ENCODE peak calls at places on chromosomes 6 and 20, in seven cellular contexts. One of them, this sample, is unnamed. For H3K36me3 and H3K4me1, the result is how much of the 10 kb centered on the place peaks cover.

GRCh38 chr20:24590193-24590982 is 121.0 kb downstream of the SYNDIG1 start:
- DNase-seq in right lobe of liver: no peak
- DNase-seq in MM.1S: no peak
- DNase-seq in neural progenitor cell: no peak
- DNase-seq in heart right ventricle: no peak
- DNase-seq in effector memory CD4-positive, alpha-beta T cell: no peak
- DNase-seq in HepG2: no peak
- DNase-seq in this sample: no peak

GRCh38 chr6:10397756-10398438 is 17.0 kb downstream of the TFAP2A start:
- DNase-seq in right lobe of liver: no peak
- DNase-seq in MM.1S: no peak
- DNase-seq in neural progenitor cell: peak
- DNase-seq in heart right ventricle: no peak
- DNase-seq in effector memory CD4-positive, alpha-beta T cell: no peak
- DNase-seq in HepG2: no peak
- DNase-seq in this sample: no peak

GRCh38 chr6:53339424-53339823 is 9.3 kb downstream of the ELOVL5 start:
- DNase-seq in right lobe of liver: no peak
- DNase-seq in MM.1S: no peak
- DNase-seq in neural progenitor cell: no peak
- DNase-seq in heart right ventricle: no peak
- DNase-seq in effector memory CD4-positive, alpha-beta T cell: no peak
- DNase-seq in HepG2: no peak
- DNase-seq in this sample: no peak

GRCh38 chr6:136123464-136123863 is 126.6 kb downstream of the MTFR2 start:
- DNase-seq in right lobe of liver: no peak
- DNase-seq in MM.1S: no peak
- DNase-seq in neural progenitor cell: no peak
- DNase-seq in heart right ventricle: no peak
- DNase-seq in effector memory CD4-positive, alpha-beta T cell: no peak
- DNase-seq in HepG2: no peak
- DNase-seq in this sample: no peak

GRCh38 chr6:127550403-127550802 is 26.6 kb upstream of the C6orf58 start:
- DNase-seq in right lobe of liver: no peak
- DNase-seq in MM.1S: no peak
- DNase-seq in neural progenitor cell: no peak
- DNase-seq in heart right ventricle: no peak
- DNase-seq in effector memory CD4-positive, alpha-beta T cell: no peak
- DNase-seq in HepG2: no peak
- DNase-seq in this sample: no peak

GRCh38 chr20:62374431-62375152 is 7.5 kb upstream of the LAMA5 start:
- DNase-seq in right lobe of liver: no peak
- DNase-seq in MM.1S: no peak
- DNase-seq in neural progenitor cell: no peak
- DNase-seq in heart right ventricle: no peak
- DNase-seq in effector memory CD4-positive, alpha-beta T cell: no peak
- DNase-seq in HepG2: no peak
- DNase-seq in this sample: no peak

GRCh38 chr6:3849681-3850450 is 693 bp downstream of the FAM50B start:
- DNase-seq in right lobe of liver: peak
- DNase-seq in MM.1S: no peak
- DNase-seq in neural progenitor cell: no peak
- DNase-seq in heart right ventricle: no peak
- DNase-seq in effector memory CD4-positive, alpha-beta T cell: no peak
- DNase-seq in HepG2: no peak
- DNase-seq in this sample: no peak

GRCh38 chr20:2558581-2559301 is 22.4 kb downstream of the TMC2 start:
- DNase-seq in right lobe of liver: no peak
- DNase-seq in MM.1S: no peak
- DNase-seq in neural progenitor cell: peak
- DNase-seq in heart right ventricle: no peak
- DNase-seq in effector memory CD4-positive, alpha-beta T cell: no peak
- DNase-seq in HepG2: no peak
- DNase-seq in this sample: no peak

GRCh38 chr6:129621252-129621651 is 88.7 kb downstream of the ARHGAP18 start:
- DNase-seq in right lobe of liver: peak
- DNase-seq in MM.1S: peak
- DNase-seq in neural progenitor cell: no peak
- DNase-seq in heart right ventricle: no peak
- DNase-seq in effector memory CD4-positive, alpha-beta T cell: no peak
- DNase-seq in HepG2: peak
- DNase-seq in this sample: peak

GRCh38 chr6:168676552-168677317 is 235.8 kb downstream of the SMOC2 start:
- DNase-seq in right lobe of liver: no peak
- DNase-seq in MM.1S: no peak
- DNase-seq in neural progenitor cell: no peak
- DNase-seq in heart right ventricle: no peak
- DNase-seq in effector memory CD4-positive, alpha-beta T cell: no peak
- DNase-seq in HepG2: no peak
- DNase-seq in this sample: no peak

GRCh38 chr20:39013662-39014109 is 51.5 kb downstream of the DHX35 start:
- DNase-seq in right lobe of liver: no peak
- DNase-seq in MM.1S: no peak
- DNase-seq in neural progenitor cell: no peak
- DNase-seq in heart right ventricle: no peak
- DNase-seq in effector memory CD4-positive, alpha-beta T cell: no peak
- DNase-seq in HepG2: peak
- DNase-seq in this sample: no peak

GRCh38 chr20:39004508-39004907 is 42.4 kb downstream of the DHX35 start:
- DNase-seq in right lobe of liver: no peak
- DNase-seq in MM.1S: peak
- DNase-seq in neural progenitor cell: no peak
- DNase-seq in heart right ventricle: no peak
- DNase-seq in effector memory CD4-positive, alpha-beta T cell: peak
- DNase-seq in HepG2: no peak
- DNase-seq in this sample: peak

GRCh38 chr20:39010496-39010895 is 48.4 kb downstream of the DHX35 start:
- DNase-seq in right lobe of liver: no peak
- DNase-seq in MM.1S: no peak
- DNase-seq in neural progenitor cell: peak
- DNase-seq in heart right ventricle: no peak
- DNase-seq in effector memory CD4-positive, alpha-beta T cell: no peak
- DNase-seq in HepG2: no peak
- DNase-seq in this sample: no peak

GRCh38 chr20:39009348-39009747 is 47.2 kb downstream of the DHX35 start:
- DNase-seq in right lobe of liver: no peak
- DNase-seq in MM.1S: no peak
- DNase-seq in neural progenitor cell: no peak
- DNase-seq in heart right ventricle: no peak
- DNase-seq in effector memory CD4-positive, alpha-beta T cell: no peak
- DNase-seq in HepG2: no peak
- DNase-seq in this sample: no peak
- H3K36me3 ChIP-seq in right lobe of liver: under half
- H3K36me3 ChIP-seq in MM.1S: under half
- H3K36me3 ChIP-seq in neural progenitor cell: under half
- H3K36me3 ChIP-seq in heart right ventricle: half or more
- H3K36me3 ChIP-seq in effector memory CD4-positive, alpha-beta T cell: under half
- H3K36me3 ChIP-seq in HepG2: under half
- H3K36me3 ChIP-seq in this sample: half or more

GRCh38 chr6:131862486-131862885 is 54.7 kb downstream of the ENPP1 start:
- DNase-seq in right lobe of liver: no peak
- DNase-seq in MM.1S: no peak
- DNase-seq in neural progenitor cell: no peak
- DNase-seq in heart right ventricle: no peak
- DNase-seq in effector memory CD4-positive, alpha-beta T cell: no peak
- DNase-seq in HepG2: no peak
- DNase-seq in this sample: no peak
- H3K4me1 ChIP-seq in right lobe of liver: under half
- H3K4me1 ChIP-seq in MM.1S: under half
- H3K4me1 ChIP-seq in neural progenitor cell: under half
- H3K4me1 ChIP-seq in heart right ventricle: under half
- H3K4me1 ChIP-seq in effector memory CD4-positive, alpha-beta T cell: under half
- H3K4me1 ChIP-seq in HepG2: under half
- H3K4me1 ChIP-seq in this sample: under half

DNA sequence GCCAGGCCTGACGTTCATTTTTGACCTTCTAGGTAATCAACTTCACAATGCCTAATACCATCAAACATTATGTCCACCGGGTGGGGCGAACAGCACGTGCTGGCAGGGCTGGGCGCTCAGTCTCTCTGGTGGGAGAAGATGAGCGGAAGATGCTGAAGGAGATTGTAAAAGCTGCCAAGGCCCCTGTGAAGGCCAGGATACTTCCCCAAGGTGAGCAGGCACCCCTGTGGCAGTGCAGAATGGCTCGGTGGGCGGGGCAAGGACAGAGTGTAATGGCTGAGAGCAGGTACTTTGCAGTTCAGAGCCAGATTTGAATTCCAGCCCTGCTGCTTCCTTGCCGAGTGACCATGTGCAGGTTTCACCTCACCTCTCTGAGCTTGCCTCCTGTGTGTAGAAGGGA is 17.1 kb downstream of the DDX27 start:
- DNase-seq in right lobe of liver: no peak
- DNase-seq in MM.1S: no peak
- DNase-seq in neural progenitor cell: no peak
- DNase-seq in heart right ventricle: no peak
- DNase-seq in effector memory CD4-positive, alpha-beta T cell: no peak
- DNase-seq in HepG2: no peak
- DNase-seq in this sample: no peak
- H3K36me3 ChIP-seq in right lobe of liver: half or more
- H3K36me3 ChIP-seq in MM.1S: under half
- H3K36me3 ChIP-seq in neural progenitor cell: under half
- H3K36me3 ChIP-seq in heart right ventricle: half or more
- H3K36me3 ChIP-seq in effector memory CD4-positive, alpha-beta T cell: half or more
- H3K36me3 ChIP-seq in HepG2: under half
- H3K36me3 ChIP-seq in this sample: under half

GRCh38 chr6:128597956-128598355 is 77.6 kb upstream of the PTPRK start:
- DNase-seq in right lobe of liver: no peak
- DNase-seq in MM.1S: no peak
- DNase-seq in neural progenitor cell: no peak
- DNase-seq in heart right ventricle: no peak
- DNase-seq in effector memory CD4-positive, alpha-beta T cell: no peak
- DNase-seq in HepG2: no peak
- DNase-seq in this sample: no peak
- H3K4me1 ChIP-seq in right lobe of liver: under half
- H3K4me1 ChIP-seq in MM.1S: under half
- H3K4me1 ChIP-seq in neural progenitor cell: under half
- H3K4me1 ChIP-seq in heart right ventricle: under half
- H3K4me1 ChIP-seq in effector memory CD4-positive, alpha-beta T cell: under half
- H3K4me1 ChIP-seq in HepG2: under half
- H3K4me1 ChIP-seq in this sample: under half

GRCh38 chr20:45851501-45851900 is 5.7 kb downstream of the ACOT8 start:
- DNase-seq in right lobe of liver: no peak
- DNase-seq in MM.1S: no peak
- DNase-seq in neural progenitor cell: no peak
- DNase-seq in heart right ventricle: no peak
- DNase-seq in effector memory CD4-positive, alpha-beta T cell: no peak
- DNase-seq in HepG2: no peak
- DNase-seq in this sample: no peak
- H3K36me3 ChIP-seq in right lobe of liver: under half
- H3K36me3 ChIP-seq in MM.1S: under half
- H3K36me3 ChIP-seq in neural progenitor cell: under half
- H3K36me3 ChIP-seq in heart right ventricle: half or more
- H3K36me3 ChIP-seq in effector memory CD4-positive, alpha-beta T cell: under half
- H3K36me3 ChIP-seq in HepG2: under half
- H3K36me3 ChIP-seq in this sample: half or more

This sample was measured in naive thymus-derived CD4-positive, alpha-beta T cell.